ENCODE peak calls at places on chromosome 14, in five cellular contexts. One of them, this sample, is unnamed. For H3K36me3 and H3K4me1, the result is how much of the 10 kb centered on the place peaks cover.

GRCh38 chr14:31530136-31530535 is 31.1 kb upstream of the NUBPL start:
- DNase-seq in endothelial cell of umbilical vein: no peak
- DNase-seq in astrocyte: no peak
- DNase-seq in ovary: no peak
- DNase-seq in thyroid gland: no peak
- DNase-seq in this sample: no peak

GRCh38 chr14:101496779-101497420 is 64.4 kb upstream of the DIO3 start:
- DNase-seq in ovary: peak
- DNase-seq in endothelial cell of umbilical vein: no peak
- DNase-seq in thyroid gland: no peak
- DNase-seq in astrocyte: no peak
- DNase-seq in this sample: no peak

GRCh38 chr14:96663491-96664067 is 133.6 kb upstream of the VRK1 start:
- DNase-seq in astrocyte: no peak
- DNase-seq in thyroid gland: no peak
- DNase-seq in ovary: no peak
- DNase-seq in endothelial cell of umbilical vein: no peak
- DNase-seq in this sample: no peak

GRCh38 chr14:49880267-49881064 is 12.4 kb upstream of the ARF6 start:
- DNase-seq in ovary: no peak
- DNase-seq in thyroid gland: no peak
- DNase-seq in endothelial cell of umbilical vein: peak
- DNase-seq in astrocyte: peak
- DNase-seq in this sample: no peak

GRCh38 chr14:56585461-56586084 is 6.0 kb downstream of the TMEM260 start:
- DNase-seq in ovary: no peak
- DNase-seq in endothelial cell of umbilical vein: no peak
- DNase-seq in astrocyte: peak
- DNase-seq in thyroid gland: no peak
- DNase-seq in this sample: no peak

GRCh38 chr14:99116741-99117295 is 155.2 kb downstream of the BCL11B start:
- DNase-seq in endothelial cell of umbilical vein: no peak
- DNase-seq in astrocyte: no peak
- DNase-seq in ovary: no peak
- DNase-seq in thyroid gland: no peak
- DNase-seq in this sample: no peak

GRCh38 chr14:28058012-28058296 is 708.6 kb upstream of the FOXG1 start:
- DNase-seq in thyroid gland: no peak
- DNase-seq in endothelial cell of umbilical vein: no peak
- DNase-seq in astrocyte: no peak
- DNase-seq in ovary: no peak
- DNase-seq in this sample: no peak

GRCh38 chr14:56794088-56794556 is 16.2 kb downstream of the OTX2 start:
- DNase-seq in ovary: no peak
- DNase-seq in endothelial cell of umbilical vein: no peak
- DNase-seq in thyroid gland: no peak
- DNase-seq in astrocyte: no peak
- DNase-seq in this sample: no peak

GRCh38 chr14:55579724-55580400 is at the start of gene KTN1:
- DNase-seq in thyroid gland: peak
- DNase-seq in astrocyte: peak
- DNase-seq in ovary: peak
- DNase-seq in endothelial cell of umbilical vein: peak
- DNase-seq in this sample: peak

GRCh38 chr14:73785336-73785833 is 66.2 kb upstream of the PTGR2 start:
- DNase-seq in thyroid gland: peak
- DNase-seq in endothelial cell of umbilical vein: peak
- DNase-seq in astrocyte: peak
- DNase-seq in ovary: no peak
- DNase-seq in this sample: peak

GRCh38 chr14:64986578-64987571 is at the start of gene FNTB:
- DNase-seq in ovary: peak
- DNase-seq in endothelial cell of umbilical vein: peak
- DNase-seq in thyroid gland: peak
- DNase-seq in astrocyte: peak
- DNase-seq in this sample: peak

GRCh38 chr14:80606347-80606772 is 335.2 kb downstream of the CEP128 start:
- DNase-seq in endothelial cell of umbilical vein: no peak
- DNase-seq in ovary: no peak
- DNase-seq in thyroid gland: no peak
- DNase-seq in astrocyte: no peak
- DNase-seq in this sample: no peak

GRCh38 chr14:64817631-64818030 is 62.1 kb downstream of the SPTB start:
- DNase-seq in astrocyte: no peak
- DNase-seq in endothelial cell of umbilical vein: no peak
- DNase-seq in thyroid gland: no peak
- DNase-seq in ovary: no peak
- DNase-seq in this sample: no peak

DNA sequence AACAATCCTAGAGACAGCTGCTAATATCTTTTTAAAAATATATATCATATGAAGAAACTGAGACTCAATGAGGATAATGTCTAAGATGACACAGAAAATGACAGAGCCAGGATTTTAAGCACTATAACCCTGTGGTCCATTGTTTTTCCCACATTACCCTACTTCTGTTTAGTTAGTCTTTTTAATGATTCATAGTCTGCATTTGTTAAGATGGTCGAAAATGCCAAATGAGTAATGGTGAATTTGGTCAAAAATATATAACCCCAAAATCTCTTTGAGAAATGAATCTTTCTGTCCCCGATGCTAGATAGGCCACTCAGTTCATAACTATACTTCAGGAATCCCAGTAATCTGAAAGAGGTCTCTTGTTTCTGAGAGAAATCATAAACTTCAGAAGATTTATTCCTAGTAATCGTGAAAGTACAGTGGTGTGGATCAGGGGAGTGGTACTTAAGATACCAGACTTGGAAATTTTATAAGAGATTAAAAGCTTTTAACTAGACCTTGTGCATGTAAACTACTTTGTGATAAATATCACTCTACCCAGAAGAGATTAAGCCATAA is 10.8 kb downstream of the RTRAF start:
- DNase-seq in endothelial cell of umbilical vein: no peak
- DNase-seq in astrocyte: no peak
- DNase-seq in thyroid gland: no peak
- DNase-seq in ovary: no peak
- DNase-seq in this sample: no peak
- H3K36me3 ChIP-seq in endothelial cell of umbilical vein: under half
- H3K36me3 ChIP-seq in astrocyte: half or more
- H3K36me3 ChIP-seq in thyroid gland: under half
- H3K36me3 ChIP-seq in ovary: under half
- H3K36me3 ChIP-seq in this sample: under half

DNA sequence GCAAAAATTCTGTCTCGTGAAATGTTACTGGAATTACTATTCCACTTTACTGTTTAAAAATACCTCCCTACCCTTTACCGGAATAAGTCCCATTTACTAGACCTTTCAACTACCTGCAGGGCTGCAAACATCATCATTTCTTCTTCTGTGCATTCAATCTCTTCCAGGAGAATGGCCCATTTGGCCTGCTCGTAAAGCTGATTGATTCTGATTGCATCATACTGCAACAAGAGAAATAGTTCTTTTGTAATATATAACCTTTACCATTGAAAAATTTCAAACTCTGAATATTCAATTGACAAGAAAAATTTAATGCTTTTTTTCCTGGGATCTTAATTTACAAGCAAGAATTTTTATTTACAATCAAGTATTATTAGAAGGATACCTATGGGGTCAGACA is 72.4 kb downstream of the FERMT2 start:
- DNase-seq in astrocyte: no peak
- DNase-seq in endothelial cell of umbilical vein: no peak
- DNase-seq in ovary: no peak
- DNase-seq in thyroid gland: no peak
- DNase-seq in this sample: no peak
- H3K4me1 ChIP-seq in astrocyte: under half
- H3K4me1 ChIP-seq in endothelial cell of umbilical vein: under half
- H3K4me1 ChIP-seq in ovary: under half
- H3K4me1 ChIP-seq in thyroid gland: under half
- H3K4me1 ChIP-seq in this sample: under half

DNA sequence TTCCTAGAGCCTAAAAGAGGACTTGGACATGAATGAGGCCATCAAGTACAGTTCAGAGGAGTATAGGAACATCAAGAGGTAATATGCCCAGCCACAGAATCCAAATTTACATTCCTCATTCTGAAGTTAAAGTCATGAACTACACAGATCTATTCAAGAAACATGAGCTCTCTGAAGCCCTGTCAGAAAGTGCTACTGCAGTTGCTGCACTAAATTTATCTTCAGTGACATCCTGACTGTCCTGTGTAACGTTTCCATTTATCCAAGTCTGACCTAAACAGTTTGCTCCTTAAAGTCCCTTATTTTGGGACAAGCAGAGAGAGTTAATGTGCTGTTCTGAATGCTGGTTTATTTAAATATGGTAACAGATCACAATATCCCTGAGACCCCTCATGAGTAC is 28.2 kb downstream of the NEK9 start:
- DNase-seq in thyroid gland: no peak
- DNase-seq in endothelial cell of umbilical vein: no peak
- DNase-seq in ovary: no peak
- DNase-seq in astrocyte: no peak
- DNase-seq in this sample: no peak
- H3K36me3 ChIP-seq in thyroid gland: half or more
- H3K36me3 ChIP-seq in endothelial cell of umbilical vein: under half
- H3K36me3 ChIP-seq in ovary: under half
- H3K36me3 ChIP-seq in astrocyte: under half
- H3K36me3 ChIP-seq in this sample: under half

DNA sequence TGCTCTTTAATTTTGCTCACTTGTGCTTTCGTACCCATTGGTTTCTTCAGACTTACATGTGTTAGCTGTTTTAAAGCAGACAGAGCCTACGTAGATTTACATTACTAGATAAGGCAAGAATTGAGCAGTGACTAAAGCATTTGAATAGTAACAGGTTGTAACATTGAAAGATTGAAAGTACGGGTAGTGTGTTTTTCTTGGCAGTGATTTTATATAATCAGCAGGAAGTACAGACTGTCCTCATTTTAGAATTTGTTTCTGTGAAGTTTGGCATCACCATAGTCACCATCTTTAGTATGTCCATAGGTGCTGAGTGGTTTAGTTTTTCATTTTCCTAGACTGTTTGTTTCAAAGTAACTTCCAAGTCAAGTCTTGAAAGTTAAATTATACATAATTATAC is 14.0 kb downstream of the RTRAF start:
- DNase-seq in ovary: no peak
- DNase-seq in thyroid gland: no peak
- DNase-seq in astrocyte: peak
- DNase-seq in endothelial cell of umbilical vein: peak
- DNase-seq in this sample: no peak
- H3K4me1 ChIP-seq in ovary: under half
- H3K4me1 ChIP-seq in thyroid gland: under half
- H3K4me1 ChIP-seq in astrocyte: under half
- H3K4me1 ChIP-seq in endothelial cell of umbilical vein: under half
- H3K4me1 ChIP-seq in this sample: under half

GRCh38 chr14:22922294-22922693 is 3.3 kb upstream of the RBM23 start:
- DNase-seq in endothelial cell of umbilical vein: no peak
- DNase-seq in astrocyte: no peak
- DNase-seq in ovary: no peak
- DNase-seq in thyroid gland: no peak
- DNase-seq in this sample: no peak

GRCh38 chr14:22918809-22919600 is at the start of gene RBM23:
- DNase-seq in endothelial cell of umbilical vein: peak
- DNase-seq in ovary: peak
- DNase-seq in astrocyte: peak
- DNase-seq in thyroid gland: peak
- DNase-seq in this sample: peak

GRCh38 chr14:22918519-22918808 is 485 bp downstream of the RBM23 start:
- DNase-seq in thyroid gland: peak
- DNase-seq in endothelial cell of umbilical vein: no peak
- DNase-seq in ovary: no peak
- DNase-seq in astrocyte: no peak
- DNase-seq in this sample: no peak

GRCh38 chr14:22920697-22921096 is 1.7 kb upstream of the RBM23 start:
- DNase-seq in astrocyte: no peak
- DNase-seq in endothelial cell of umbilical vein: no peak
- DNase-seq in thyroid gland: no peak
- DNase-seq in ovary: no peak
- DNase-seq in this sample: no peak

GRCh38 chr14:22919601-22919921 is 612 bp upstream of the RBM23 start:
- DNase-seq in ovary: no peak
- DNase-seq in thyroid gland: no peak
- DNase-seq in astrocyte: no peak
- DNase-seq in endothelial cell of umbilical vein: no peak
- DNase-seq in this sample: no peak
- H3K36me3 ChIP-seq in ovary: under half
- H3K36me3 ChIP-seq in thyroid gland: under half
- H3K36me3 ChIP-seq in astrocyte: under half
- H3K36me3 ChIP-seq in endothelial cell of umbilical vein: under half
- H3K36me3 ChIP-seq in this sample: under half

This sample was measured in body of pancreas.